ENCODE peak calls at places on chromosomes 1 and 21, in ten cellular contexts. W, A, Q, C, H, X, S, V, M and J are unnamed samples.

GRCh38 chr1:240149488-240150094 is 57.9 kb downstream of the FMN2 start:
- DNase-seq in C (peak), S (peak), V (no peak), W (peak), M (peak), Q (peak), X (peak), H (no peak), A (no peak), J (no peak)

GRCh38 chr1:192311281-192311680 is 5.5 kb upstream of the RGS21 start:
- DNase-seq in Q (peak), H (no peak), W (no peak), M (peak), X (no peak), S (no peak), A (no peak), C (peak), V (no peak), J (no peak)

GRCh38 chr1:52435211-52435610 is 30.8 kb downstream of the PRPF38A start:
- DNase-seq in S (no peak), A (no peak), V (no peak), Q (no peak), H (no peak), X (no peak), M (peak), W (no peak), C (no peak), J (no peak)

GRCh38 chr1:166947398-166948043 is 27.8 kb downstream of the ILDR2 start:
- DNase-seq in X (no peak), S (no peak), C (peak), H (no peak), M (no peak), Q (peak), V (peak), A (no peak), W (peak), J (no peak)

GRCh38 chr1:40896482-40896881 is 34.3 kb upstream of the CITED4 start:
- DNase-seq in W (no peak), Q (no peak), V (no peak), A (no peak), S (no peak), H (no peak), M (no peak), X (no peak), C (no peak), J (no peak)

GRCh38 chr1:221239911-221240310 is 360.7 kb downstream of the HLX start:
- DNase-seq in A (no peak), V (no peak), X (no peak), M (no peak), C (no peak), S (no peak), Q (no peak), H (no peak), W (no peak), J (no peak)

GRCh38 chr1:171801395-171801990 is 20.0 kb downstream of the METTL13 start:
- DNase-seq in Q (peak), A (no peak), X (no peak), S (peak), C (peak), H (no peak), W (peak), M (peak), V (peak), J (no peak)

GRCh38 chr1:22453181-22453580 is 1.5 kb downstream of the ZBTB40 start:
- DNase-seq in C (no peak), X (no peak), H (no peak), M (no peak), S (no peak), W (no peak), Q (no peak), V (no peak), A (no peak), J (no peak)

GRCh38 chr1:211382714-211383480 is 56.3 kb downstream of the TRAF5 start:
- DNase-seq in A (peak), X (peak), Q (peak), W (peak), S (peak), V (peak), M (peak), H (peak), C (peak), J (peak)

GRCh38 chr1:112544753-112545152 is 36.0 kb downstream of the WNT2B start:
- DNase-seq in V (no peak), Q (peak), W (no peak), C (no peak), A (no peak), S (no peak), M (no peak), H (no peak), X (no peak), J (no peak)

GRCh38 chr21:42392731-42393442 is 3.0 kb downstream of the TMPRSS3 start:
- DNase-seq in X (peak), M (no peak), S (peak), V (peak), H (no peak), Q (no peak), C (no peak), W (no peak), A (no peak), J (no peak)

GRCh38 chr1:179369751-179370341 is 4.1 kb downstream of the AXDND1 start:
- DNase-seq in M (peak), S (peak), V (peak), Q (peak), C (peak), X (peak), A (peak), H (no peak), W (peak), J (peak)

GRCh38 chr1:1157426-1157913 is 16.2 kb upstream of the TTLL10 start:
- DNase-seq in V (peak), H (peak), W (peak), C (peak), X (peak), M (peak), A (no peak), S (peak), Q (peak), J (peak)

GRCh38 chr1:47558601-47559593 is 121.1 kb downstream of the FOXD2 start:
- DNase-seq in M (no peak), S (no peak), W (no peak), X (no peak), A (no peak), C (no peak), V (no peak), H (no peak), Q (no peak), J (no peak)

GRCh38 chr1:115423776-115424175 is 85.7 kb upstream of the NGF start:
- DNase-seq in X (no peak), C (no peak), Q (peak), V (no peak), M (no peak), A (no peak), H (no peak), W (no peak), S (no peak), J (no peak)